ENCODE peak calls at places on chromosomes 1 and 21, in seven cellular contexts. H is heart left ventricle, P is transverse colon, O is IMR-90, U is body of pancreas, V is A549, G is uterus. J is an unnamed sample.

GRCh38 chr1:230757856-230758704 is 10.9 kb downstream of the CAPN9 start:
- DNase-seq in H (no peak), P (no peak), O (no peak), U (no peak), V (no peak), G (no peak), J (no peak)

GRCh38 chr1:247112479-247112781 is 8.3 kb upstream of the ZNF669 start:
- DNase-seq in H (no peak), P (no peak), O (no peak), U (no peak), V (no peak), G (no peak), J (no peak)

GRCh38 chr21:20330652-20331051 is 667.6 kb upstream of the NCAM2 start:
- DNase-seq in H (no peak), P (no peak), O (no peak), U (no peak), V (no peak), G (no peak), J (no peak)

GRCh38 chr1:100883963-100884362 is 10.7 kb downstream of the EXTL2 start:
- DNase-seq in H (no peak), P (no peak), O (peak; percentile 71), U (no peak), V (peak; percentile 10), G (no peak), J (no peak)

GRCh38 chr1:174157157-174157806 is 2.0 kb upstream of the RABGAP1L start:
- DNase-seq in H (no peak), P (no peak), O (no peak), U (no peak), V (no peak), G (no peak), J (no peak)

GRCh38 chr1:21302747-21303715 is 12.8 kb upstream of the ECE1 start:
- DNase-seq in H (no peak), P (peak; percentile 84), O (peak; percentile 93), U (no peak), V (no peak), G (no peak), J (no peak)

GRCh38 chr1:31007462-31007991 is 58.0 kb downstream of the PUM1 start:
- DNase-seq in H (no peak), P (no peak), O (peak; percentile 90), U (no peak), V (no peak), G (no peak), J (no peak)

GRCh38 chr1:119729044-119729443 is 17.3 kb downstream of the PHGDH start:
- DNase-seq in H (no peak), P (no peak), O (no peak), U (no peak), V (no peak), G (no peak), J (no peak)

GRCh38 chr1:35717911-35718476 is 690 bp downstream of the C1orf216 start:
- DNase-seq in H (peak; percentile 59), P (peak; percentile 45), O (peak; percentile 63), U (peak; percentile 50), V (peak; percentile 24), G (peak; percentile 57), J (no peak)

GRCh38 chr1:99004270-99005141 is at the start of gene PLPPR5:
- DNase-seq in H (no peak), P (no peak), O (peak; percentile 19), U (no peak), V (no peak), G (no peak), J (peak; percentile 75)

GRCh38 chr1:51679435-51679834 is 62.5 kb downstream of the OSBPL9 start:
- DNase-seq in H (no peak), P (no peak), O (peak; percentile 64), U (no peak), V (no peak), G (no peak), J (no peak)

GRCh38 chr1:41239988-41240610 is 2.0 kb downstream of the SCMH1 start:
- DNase-seq in H (no peak), P (no peak), O (peak; percentile 62), U (peak; percentile 46), V (peak; percentile 10), G (no peak), J (no peak)

GRCh38 chr21:16082038-16082816 is 352.4 kb downstream of the USP25 start:
- DNase-seq in H (no peak), P (no peak), O (peak; percentile 22), U (no peak), V (no peak), G (no peak), J (no peak)

GRCh38 chr1:224850446-224850845 is 79.0 kb upstream of the DNAH14 start:
- DNase-seq in H (no peak), P (no peak), O (no peak), U (no peak), V (no peak), G (no peak), J (no peak)

GRCh38 chr1:188433428-188433827 is 1604.7 kb downstream of the PLA2G4A start:
- DNase-seq in H (no peak), P (no peak), O (peak; percentile 83), U (no peak), V (no peak), G (no peak), J (no peak)

GRCh38 chr1:10032590-10033358 is at the start of gene UBE4B:
- DNase-seq in H (peak; percentile 98), P (peak; percentile 98), O (peak; percentile 97), U (peak; percentile 98), V (peak; percentile 76), G (peak; percentile 98), J (peak; percentile 100)
- TF ChIP-seq POLR2A in H (peak; percentile 34), P (peak; percentile 66), O (no peak), U (no peak), V (peak; percentile 57), G (peak; percentile 55), J (no peak)

GRCh38 chr1:94324168-94324544 is 86.8 kb upstream of the ARHGAP29 start:
- DNase-seq in H (no peak), P (no peak), O (peak; percentile 30), U (no peak), V (no peak), G (no peak), J (no peak)
- H3K4me1 ChIP-seq in H (peaks cover 80% of the 10 kb centered on the region), P (peaks cover 20% of the 10 kb centered on the region), O (peaks cover 30% of the 10 kb centered on the region), U (peaks cover 38% of the 10 kb centered on the region), V (peaks cover 77% of the 10 kb centered on the region), G (no peaks in the 10 kb centered on the region), J (peaks cover 10% of the 10 kb centered on the region)

GRCh38 chr1:147670319-147671003 is at the start of gene ACP6:
- DNase-seq in H (peak; percentile 97), P (peak; percentile 96), O (peak; percentile 94), U (peak; percentile 98), V (peak; percentile 92), G (peak; percentile 94), J (peak; percentile 98)

GRCh38 chr1:147673816-147674215 is 3.5 kb upstream of the ACP6 start:
- DNase-seq in H (no peak), P (no peak), O (no peak), U (no peak), V (no peak), G (no peak), J (no peak)

GRCh38 chr1:147665521-147665920 is 4.8 kb downstream of the ACP6 start:
- DNase-seq in H (no peak), P (no peak), O (no peak), U (no peak), V (peak; percentile 22), G (no peak), J (no peak)

GRCh38 chr1:147673401-147673800 is 3.1 kb upstream of the ACP6 start:
- DNase-seq in H (no peak), P (no peak), O (peak; percentile 26), U (no peak), V (no peak), G (no peak), J (no peak)

DNA sequence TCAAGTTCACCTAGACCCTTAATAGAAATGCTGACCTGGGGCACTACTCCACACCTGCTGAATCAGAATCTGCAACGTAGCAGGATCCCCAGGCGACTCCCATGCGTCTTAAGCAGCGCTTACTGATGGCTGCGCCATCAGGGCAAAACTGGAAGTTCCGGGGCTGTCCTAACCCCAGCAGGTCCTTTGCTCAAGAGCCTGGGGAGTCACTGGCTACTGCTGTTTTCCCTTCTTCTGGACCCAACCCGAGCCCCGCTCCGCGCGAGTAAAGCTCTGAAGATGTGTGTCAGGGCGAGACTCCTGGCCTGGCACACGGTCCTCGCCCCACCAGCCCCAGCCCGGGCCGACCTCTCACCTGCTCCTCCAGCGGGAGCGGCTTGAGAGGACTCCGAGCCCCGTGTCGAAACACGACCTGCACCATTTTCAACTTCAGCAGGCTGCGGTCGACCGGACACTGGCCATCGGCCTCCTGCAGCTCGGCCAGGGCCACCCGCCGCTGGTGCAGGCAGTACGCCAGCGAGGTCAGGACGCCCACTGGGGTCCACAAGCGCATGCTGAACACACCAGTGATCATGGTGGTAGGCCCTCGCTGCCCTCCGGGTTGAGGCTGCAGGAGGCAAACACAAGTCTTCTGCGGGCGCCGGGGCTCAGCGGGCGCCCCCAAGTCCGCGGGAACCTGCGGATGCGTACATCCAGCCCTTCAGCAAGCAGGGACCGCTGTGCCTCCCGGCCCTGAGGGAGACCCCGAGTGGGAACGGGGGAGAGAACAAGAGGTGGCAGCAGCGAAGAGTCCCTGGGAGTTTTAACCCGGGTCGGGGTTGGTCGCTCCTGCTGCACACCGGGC is 627 bp downstream of the ACP6 start:
- DNase-seq in H (peak; percentile 45), P (peak; percentile 55), O (peak; percentile 47), U (peak; percentile 56), V (peak; percentile 52), G (peak; percentile 44), J (peak; percentile 90)
- TF ChIP-seq POLR2A in H (no peak), P (no peak), O (no peak), U (no peak), V (no peak), G (no peak), J (no peak)

GRCh38 chr1:225946803-225947202 is 5.8 kb upstream of the LEFTY2 start:
- DNase-seq in H (no peak), P (no peak), O (no peak), U (no peak), V (no peak), G (no peak), J (peak; percentile 4)
- H3K4me1 ChIP-seq in H (peaks cover 20% of the 10 kb centered on the region), P (no peaks in the 10 kb centered on the region), O (no peaks in the 10 kb centered on the region), U (no peaks in the 10 kb centered on the region), V (no peaks in the 10 kb centered on the region), G (no peaks in the 10 kb centered on the region), J (peaks cover 13% of the 10 kb centered on the region)

J was measured in spleen.